ENCODE peak calls at places on chromosomes 16 and 17, in five cellular contexts. One of them, this sample, is unnamed.

GRCh38 chr16:87288753-87289362 is 28.3 kb downstream of the C16orf95 start:
- DNase-seq in SJSA1: peak; percentile 69
- DNase-seq in neural progenitor cell: no peak
- DNase-seq in heart left ventricle: no peak
- DNase-seq in cardiac muscle cell: no peak
- DNase-seq in this sample: no peak

GRCh38 chr17:38451030-38451839 is 23.0 kb downstream of the ARHGAP23 start:
- DNase-seq in heart left ventricle: peak; percentile 71
- DNase-seq in cardiac muscle cell: peak; percentile 46
- DNase-seq in SJSA1: peak; percentile 93
- DNase-seq in neural progenitor cell: peak; percentile 68
- DNase-seq in this sample: no peak

GRCh38 chr17:40356906-40357861 is 7.4 kb downstream of the GJD3 start:
- DNase-seq in cardiac muscle cell: no peak
- DNase-seq in SJSA1: no peak
- DNase-seq in heart left ventricle: no peak
- DNase-seq in neural progenitor cell: no peak
- DNase-seq in this sample: no peak

GRCh38 chr17:76789235-76789788 is 51.4 kb downstream of the MFSD11 start:
- DNase-seq in SJSA1: no peak
- DNase-seq in neural progenitor cell: no peak
- DNase-seq in heart left ventricle: no peak
- DNase-seq in cardiac muscle cell: no peak
- DNase-seq in this sample: no peak

GRCh38 chr17:40075216-40076100 is 12.7 kb downstream of the THRA start:
- DNase-seq in heart left ventricle: peak; percentile 92
- DNase-seq in neural progenitor cell: peak; percentile 86
- DNase-seq in cardiac muscle cell: peak; percentile 78
- DNase-seq in SJSA1: peak; percentile 73
- DNase-seq in this sample: peak; percentile 93

GRCh38 chr16:87542531-87543102 is 49.8 kb upstream of the ZCCHC14 start:
- DNase-seq in heart left ventricle: peak; percentile 7
- DNase-seq in cardiac muscle cell: no peak
- DNase-seq in SJSA1: no peak
- DNase-seq in neural progenitor cell: no peak
- DNase-seq in this sample: peak; percentile 30

GRCh38 chr16:56657555-56658430 is at the start of gene MT1F:
- DNase-seq in cardiac muscle cell: peak; percentile 28
- DNase-seq in heart left ventricle: peak; percentile 71
- DNase-seq in neural progenitor cell: peak; percentile 89
- DNase-seq in SJSA1: no peak
- DNase-seq in this sample: peak; percentile 99

GRCh38 chr17:73496232-73496631 is 148.0 kb downstream of the SDK2 start:
- DNase-seq in heart left ventricle: no peak
- DNase-seq in neural progenitor cell: no peak
- DNase-seq in SJSA1: no peak
- DNase-seq in cardiac muscle cell: no peak
- DNase-seq in this sample: no peak

GRCh38 chr17:9291912-9292562 is 270.7 kb downstream of the NTN1 start:
- DNase-seq in SJSA1: no peak
- DNase-seq in cardiac muscle cell: peak; percentile 45
- DNase-seq in heart left ventricle: peak; percentile 43
- DNase-seq in neural progenitor cell: peak; percentile 44
- DNase-seq in this sample: peak; percentile 51

GRCh38 chr17:81033535-81034167 is 1.3 kb upstream of the BAIAP2 start:
- DNase-seq in neural progenitor cell: no peak
- DNase-seq in heart left ventricle: peak; percentile 62
- DNase-seq in SJSA1: no peak
- DNase-seq in cardiac muscle cell: no peak
- DNase-seq in this sample: no peak

GRCh38 chr16:10031955-10032354 is 150.3 kb downstream of the GRIN2A start:
- DNase-seq in cardiac muscle cell: no peak
- DNase-seq in neural progenitor cell: no peak
- DNase-seq in heart left ventricle: no peak
- DNase-seq in SJSA1: no peak
- DNase-seq in this sample: no peak

GRCh38 chr16:81598083-81598482 is 153.5 kb downstream of the CMIP start:
- DNase-seq in heart left ventricle: no peak
- DNase-seq in SJSA1: no peak
- DNase-seq in cardiac muscle cell: no peak
- DNase-seq in neural progenitor cell: no peak
- DNase-seq in this sample: no peak

GRCh38 chr16:46555981-46556380 is 65.2 kb downstream of the SHCBP1 start:
- DNase-seq in cardiac muscle cell: no peak
- DNase-seq in SJSA1: no peak
- DNase-seq in heart left ventricle: no peak
- DNase-seq in neural progenitor cell: no peak
- DNase-seq in this sample: no peak

GRCh38 chr16:79599837-79600635 is 501 bp downstream of the MAF start:
- DNase-seq in SJSA1: peak; percentile 58
- DNase-seq in neural progenitor cell: peak; percentile 91
- DNase-seq in cardiac muscle cell: peak; percentile 85
- DNase-seq in heart left ventricle: peak; percentile 79
- DNase-seq in this sample: peak; percentile 43

GRCh38 chr16:77943770-77944169 is 78.6 kb upstream of the CLEC3A start:
- DNase-seq in cardiac muscle cell: no peak
- DNase-seq in SJSA1: no peak
- DNase-seq in heart left ventricle: no peak
- DNase-seq in neural progenitor cell: no peak
- DNase-seq in this sample: no peak

GRCh38 chr17:77888242-77889134 is 70.0 kb upstream of the TNRC6C start:
- DNase-seq in heart left ventricle: no peak
- DNase-seq in neural progenitor cell: no peak
- DNase-seq in cardiac muscle cell: no peak
- DNase-seq in SJSA1: no peak
- DNase-seq in this sample: no peak
- H3K27ac ChIP-seq in heart left ventricle: peak overlapping the region; percentile 38
- H3K27ac ChIP-seq in neural progenitor cell: no peak overlapping the region
- H3K27ac ChIP-seq in cardiac muscle cell: no peak overlapping the region
- H3K27ac ChIP-seq in SJSA1: no peak overlapping the region
- H3K27ac ChIP-seq in this sample: peak overlapping the region; percentile 90

GRCh38 chr17:29565643-29566472 is 979 bp downstream of the ABHD15 start:
- DNase-seq in cardiac muscle cell: peak; percentile 46
- DNase-seq in SJSA1: no peak
- DNase-seq in neural progenitor cell: peak; percentile 78
- DNase-seq in heart left ventricle: no peak
- DNase-seq in this sample: peak; percentile 86
- H3K27ac ChIP-seq in cardiac muscle cell: no peak overlapping the region
- H3K27ac ChIP-seq in SJSA1: no peak overlapping the region
- H3K27ac ChIP-seq in neural progenitor cell: no peak overlapping the region
- H3K27ac ChIP-seq in heart left ventricle: peak overlapping the region; percentile 92
- H3K27ac ChIP-seq in this sample: peak overlapping the region; percentile 74

GRCh38 chr16:69926241-69926640 is 24.9 kb upstream of the CLEC18A start:
- DNase-seq in cardiac muscle cell: no peak
- DNase-seq in heart left ventricle: no peak
- DNase-seq in neural progenitor cell: no peak
- DNase-seq in SJSA1: no peak
- DNase-seq in this sample: no peak

GRCh38 chr16:69929480-69929879 is 21.7 kb upstream of the CLEC18A start:
- DNase-seq in SJSA1: no peak
- DNase-seq in heart left ventricle: no peak
- DNase-seq in neural progenitor cell: no peak
- DNase-seq in cardiac muscle cell: peak; percentile 34
- DNase-seq in this sample: no peak

GRCh38 chr16:69927056-69927757 is 23.9 kb upstream of the CLEC18A start:
- DNase-seq in neural progenitor cell: no peak
- DNase-seq in SJSA1: no peak
- DNase-seq in heart left ventricle: peak; percentile 83
- DNase-seq in cardiac muscle cell: peak; percentile 56
- DNase-seq in this sample: no peak

GRCh38 chr16:69930117-69930776 is 20.9 kb upstream of the CLEC18A start:
- DNase-seq in neural progenitor cell: peak; percentile 87
- DNase-seq in heart left ventricle: peak; percentile 72
- DNase-seq in cardiac muscle cell: peak; percentile 84
- DNase-seq in SJSA1: peak; percentile 75
- DNase-seq in this sample: peak; percentile 62

GRCh38 chr16:69928856-69929400 is 22.2 kb upstream of the CLEC18A start:
- DNase-seq in neural progenitor cell: no peak
- DNase-seq in SJSA1: no peak
- DNase-seq in cardiac muscle cell: peak; percentile 52
- DNase-seq in heart left ventricle: no peak
- DNase-seq in this sample: no peak
- H3K27ac ChIP-seq in neural progenitor cell: no peak overlapping the region
- H3K27ac ChIP-seq in SJSA1: no peak overlapping the region
- H3K27ac ChIP-seq in cardiac muscle cell: peak overlapping the region; percentile 81
- H3K27ac ChIP-seq in heart left ventricle: no peak overlapping the region
- H3K27ac ChIP-seq in this sample: no peak overlapping the region

DNA sequence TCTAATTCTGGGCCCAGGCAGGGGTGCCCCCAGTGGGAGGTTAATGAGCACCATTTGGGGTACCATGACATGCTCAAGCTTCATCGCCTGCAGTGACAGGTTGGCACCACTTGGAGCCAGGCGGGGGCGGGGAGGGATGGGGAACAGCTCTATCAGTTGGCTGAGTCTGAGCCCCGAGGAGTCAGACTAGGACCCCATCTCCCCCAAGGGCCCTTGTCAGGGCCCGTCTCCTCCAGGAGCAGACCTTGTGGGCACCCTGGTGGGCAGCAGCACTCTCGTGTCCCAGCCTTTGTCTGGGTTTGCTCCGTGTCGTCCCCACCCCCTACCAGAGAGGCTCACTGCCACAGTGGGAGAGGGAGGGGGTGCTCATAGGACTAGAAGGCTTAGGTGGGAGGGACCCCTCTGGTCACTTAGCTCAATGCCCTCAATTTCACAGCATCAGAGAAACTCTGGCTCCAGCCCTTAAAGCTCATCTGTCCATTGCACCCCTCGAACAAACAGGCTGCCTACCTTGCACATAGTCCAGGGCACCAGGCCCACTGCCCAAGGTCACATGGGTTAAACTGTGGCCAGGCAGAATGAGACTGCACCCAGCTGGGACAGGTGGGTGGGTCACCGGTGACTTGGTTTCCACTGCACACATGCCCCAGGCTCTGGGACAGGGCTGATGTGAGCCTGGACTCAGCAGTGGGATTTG is 4.1 kb downstream of the PPP1R9B start:
- DNase-seq in SJSA1: no peak
- DNase-seq in heart left ventricle: no peak
- DNase-seq in neural progenitor cell: no peak
- DNase-seq in cardiac muscle cell: no peak
- DNase-seq in this sample: no peak
- H3K27ac ChIP-seq in SJSA1: no peak overlapping the region
- H3K27ac ChIP-seq in heart left ventricle: peak overlapping the region; percentile 92
- H3K27ac ChIP-seq in neural progenitor cell: no peak overlapping the region
- H3K27ac ChIP-seq in cardiac muscle cell: no peak overlapping the region
- H3K27ac ChIP-seq in this sample: no peak overlapping the region

This sample was measured in small intestine.